ENCODE peak calls at places on chromosomes 2 and 18, in eight cellular contexts. C is GM06990, P is CD14-positive monocyte, U is endothelial cell, B is GM13977, S is AG09319, L is ascending aorta, R is tibial artery. V is an unnamed sample.

GRCh38 chr2:217864960-217865359 is 137.8 kb downstream of the TNS1 start:
- DNase-seq in C (peak), P (no peak), U (no peak), B (peak), S (no peak), L (no peak), R (no peak), V (no peak)

GRCh38 chr2:207504513-207505171 is 25.1 kb upstream of the CREB1 start:
- DNase-seq in C (no peak), P (no peak), U (no peak), B (no peak), S (no peak), L (no peak), R (peak), V (no peak)

GRCh38 chr18:32698148-32698547 is 74.7 kb downstream of the KLHL14 start:
- DNase-seq in C (no peak), P (no peak), U (no peak), B (no peak), S (no peak), L (no peak), R (no peak), V (no peak)

GRCh38 chr2:128654404-128654803 is 335.7 kb upstream of the HS6ST1 start:
- DNase-seq in C (no peak), P (peak), U (no peak), B (no peak), S (no peak), L (no peak), R (no peak), V (no peak)

GRCh38 chr2:71619230-71619741 is 165.9 kb downstream of the DYSF start:
- DNase-seq in C (no peak), P (no peak), U (no peak), B (no peak), S (no peak), L (no peak), R (peak), V (no peak)

GRCh38 chr2:85501244-85501643 is 37.7 kb upstream of the MAT2A start:
- DNase-seq in C (no peak), P (no peak), U (no peak), B (no peak), S (no peak), L (no peak), R (peak), V (no peak)

GRCh38 chr2:17539596-17539992 is 902 bp upstream of the VSNL1 start:
- DNase-seq in C (no peak), P (no peak), U (peak), B (no peak), S (no peak), L (no peak), R (no peak), V (no peak)

GRCh38 chr2:142179686-142180085 is 48.9 kb upstream of the LRP1B start:
- DNase-seq in C (no peak), P (no peak), U (no peak), B (no peak), S (no peak), L (no peak), R (no peak), V (no peak)

GRCh38 chr2:4792126-4792525 is 900.1 kb upstream of the SOX11 start:
- DNase-seq in C (no peak), P (no peak), U (no peak), B (no peak), S (no peak), L (no peak), R (no peak), V (no peak)

GRCh38 chr2:85032621-85033020 is 61.7 kb downstream of the KCMF1 start:
- DNase-seq in C (no peak), P (no peak), U (no peak), B (no peak), S (no peak), L (no peak), R (no peak), V (no peak)

GRCh38 chr2:191003405-191004309 is 10.3 kb downstream of the STAT1 start:
- DNase-seq in C (no peak), P (no peak), U (no peak), B (no peak), S (no peak), L (no peak), R (no peak), V (no peak)

GRCh38 chr2:171811229-171811628 is 82.8 kb downstream of the SLC25A12 start:
- DNase-seq in C (no peak), P (no peak), U (no peak), B (peak), S (peak), L (no peak), R (no peak), V (no peak)

GRCh38 chr2:9165625-9166024 is 41.0 kb upstream of the ASAP2 start:
- DNase-seq in C (no peak), P (no peak), U (no peak), B (no peak), S (no peak), L (no peak), R (no peak), V (no peak)

GRCh38 chr2:15595342-15595905 is 3.8 kb downstream of the DDX1 start:
- DNase-seq in C (no peak), P (no peak), U (no peak), B (no peak), S (no peak), L (no peak), R (no peak), V (no peak)

GRCh38 chr2:217629347-217629746 is 373.4 kb downstream of the TNS1 start:
- DNase-seq in C (no peak), P (no peak), U (no peak), B (no peak), S (no peak), L (no peak), R (no peak), V (no peak)

GRCh38 chr2:8477511-8478132 is 204.2 kb upstream of the ID2 start:
- DNase-seq in C (peak), P (no peak), U (no peak), B (peak), S (no peak), L (no peak), R (peak), V (no peak)

GRCh38 chr2:26758790-26759321 is 5.2 kb upstream of the SLC35F6 start:
- DNase-seq in C (no peak), P (no peak), U (no peak), B (no peak), S (no peak), L (no peak), R (no peak), V (no peak)

GRCh38 chr2:65465857-65466256 is 33.5 kb upstream of the SPRED2 start:
- DNase-seq in C (no peak), P (no peak), U (no peak), B (no peak), S (no peak), L (no peak), R (no peak), V (no peak)

GRCh38 chr2:49914281-49914680 is 760.0 kb upstream of the FSHR start:
- DNase-seq in C (no peak), P (no peak), U (no peak), B (no peak), S (no peak), L (no peak), R (no peak), V (no peak)

GRCh38 chr2:218022851-218023530 is 20.2 kb upstream of the TNS1 start:
- DNase-seq in C (no peak), P (peak), U (no peak), B (no peak), S (no peak), L (no peak), R (peak), V (no peak)

GRCh38 chr2:49108851-49109250 is 45.5 kb downstream of the FSHR start:
- DNase-seq in C (no peak), P (no peak), U (no peak), B (no peak), S (no peak), L (no peak), R (no peak), V (no peak)

GRCh38 chr18:48140738-48141137 is 210.3 kb upstream of the SMAD2 start:
- DNase-seq in C (no peak), P (no peak), U (no peak), B (no peak), S (no peak), L (no peak), R (no peak), V (no peak)

GRCh38 chr2:33158482-33159003 is 211.8 kb downstream of the LTBP1 start:
- DNase-seq in C (no peak), P (no peak), U (no peak), B (no peak), S (no peak), L (no peak), R (no peak), V (no peak)

GRCh38 chr2:11710632-11711381 is 35.6 kb upstream of the LPIN1 start:
- DNase-seq in C (no peak), P (no peak), U (no peak), B (no peak), S (no peak), L (no peak), R (no peak), V (no peak)

GRCh38 chr18:36503477-36503876 is 206.0 kb downstream of the FHOD3 start:
- DNase-seq in C (no peak), P (no peak), U (no peak), B (no peak), S (no peak), L (no peak), R (no peak), V (no peak)

GRCh38 chr2:1132328-1132964 is 181.8 kb downstream of the SNTG2 start:
- DNase-seq in C (no peak), P (no peak), U (no peak), B (no peak), S (no peak), L (no peak), R (no peak), V (no peak)

GRCh38 chr2:1136807-1137663 is 186.4 kb downstream of the SNTG2 start:
- DNase-seq in C (no peak), P (no peak), U (no peak), B (no peak), S (no peak), L (no peak), R (no peak), V (no peak)

GRCh38 chr2:1134629-1135028 is 184.0 kb downstream of the SNTG2 start:
- DNase-seq in C (no peak), P (no peak), U (no peak), B (no peak), S (no peak), L (no peak), R (no peak), V (no peak)

GRCh38 chr2:1137992-1138391 is 187.3 kb downstream of the SNTG2 start:
- DNase-seq in C (no peak), P (no peak), U (no peak), B (no peak), S (no peak), L (no peak), R (no peak), V (no peak)

GRCh38 chr2:1136071-1136470 is 185.4 kb downstream of the SNTG2 start:
- DNase-seq in C (no peak), P (no peak), U (no peak), B (no peak), S (no peak), L (no peak), R (no peak), V (no peak)
- TF ChIP-seq CTCF in C (no peak), P (no peak), U (no peak), B (no peak), S (peak), L (no peak), R (no peak), V (no peak)

DNA sequence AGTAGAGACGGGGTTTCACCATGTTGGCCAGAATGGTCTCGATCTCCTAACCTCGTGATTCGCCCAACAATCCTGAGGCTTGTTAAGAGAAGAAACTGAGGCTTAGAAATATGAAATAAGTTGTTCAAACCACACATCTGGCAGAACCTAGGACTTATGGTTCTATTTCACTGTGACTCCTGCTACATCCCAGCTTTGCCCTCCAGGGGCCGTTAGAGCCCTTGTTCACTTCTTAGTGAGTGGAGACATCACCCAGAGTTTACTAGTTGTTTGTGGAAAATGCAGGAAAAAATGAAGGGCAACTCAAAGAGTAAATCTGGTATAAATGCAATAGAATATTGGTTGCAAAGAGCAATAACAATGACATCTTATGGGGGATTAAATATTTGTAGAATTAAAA is 43.9 kb downstream of the MARCHF4 start:
- DNase-seq in C (no peak), P (no peak), U (no peak), B (no peak), S (no peak), L (no peak), R (no peak), V (no peak)
- TF ChIP-seq CTCF in C (peak), P (no peak), U (no peak), B (no peak), S (peak), L (no peak), R (no peak), V (no peak)

DNA sequence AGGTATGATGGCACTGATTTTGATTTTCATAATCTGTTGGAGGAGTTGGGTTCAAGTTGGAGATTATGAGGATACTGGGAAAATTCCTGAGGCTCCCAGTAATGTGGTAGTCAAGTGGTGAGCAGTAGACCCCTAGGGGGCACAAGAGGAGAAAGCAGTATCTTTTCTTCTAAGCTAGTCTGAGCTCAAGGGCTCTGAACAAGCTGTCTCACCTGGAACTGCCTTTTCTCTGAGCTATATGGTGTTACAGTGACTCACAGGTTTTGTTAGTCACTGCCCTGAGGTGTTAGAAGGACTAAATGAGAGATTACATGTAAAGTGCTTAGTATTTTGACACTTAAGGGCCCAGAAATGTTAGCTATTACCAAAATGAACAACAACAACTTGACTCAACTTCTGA is 42.2 kb downstream of the CD302 start:
- DNase-seq in C (no peak), P (no peak), U (no peak), B (no peak), S (no peak), L (no peak), R (no peak), V (no peak)
- TF ChIP-seq CTCF in C (peak), P (peak), U (peak), B (peak), S (peak), L (no peak), R (no peak), V (no peak)

GRCh38 chr2:20069756-20070155 is 18.3 kb upstream of the LAPTM4A start:
- DNase-seq in C (no peak), P (no peak), U (no peak), B (no peak), S (no peak), L (no peak), R (no peak), V (no peak)
- TF ChIP-seq CTCF in C (no peak), P (no peak), U (no peak), B (no peak), S (no peak), L (no peak), R (no peak), V (no peak)

GRCh38 chr2:10570076-10570475 is 119.7 kb downstream of the NOL10 start:
- DNase-seq in C (no peak), P (no peak), U (no peak), B (no peak), S (no peak), L (no peak), R (no peak), V (no peak)
- TF ChIP-seq CTCF in C (no peak), P (no peak), U (no peak), B (no peak), S (no peak), L (no peak), R (no peak), V (no peak)

GRCh38 chr2:178450574-178451429 is at the start of the genes PJVK and PRKRA:
- DNase-seq in C (peak), P (peak), U (peak), B (peak), S (peak), L (peak), R (peak), V (peak)
- TF ChIP-seq CTCF in C (no peak), P (no peak), U (no peak), B (no peak), S (no peak), L (no peak), R (no peak), V (no peak)

DNA sequence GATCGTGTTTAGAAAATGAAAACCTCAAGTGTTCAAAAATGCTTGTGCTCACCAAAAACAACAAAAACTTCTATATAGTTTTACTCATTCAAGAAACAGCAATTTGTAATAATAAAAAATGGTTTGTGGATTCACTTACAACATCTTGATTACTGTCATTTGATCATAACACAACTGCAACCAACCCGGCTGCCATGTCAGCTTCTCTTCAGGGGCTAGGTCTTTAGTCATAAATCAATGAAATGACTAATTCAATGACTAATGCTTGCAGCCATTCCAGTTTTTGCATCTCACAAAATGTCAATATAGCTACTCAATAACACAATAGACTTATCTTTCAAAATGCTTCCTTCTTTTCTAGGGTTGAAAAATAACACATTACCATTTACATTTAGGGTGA is 128.0 kb downstream of the OLA1 start:
- DNase-seq in C (no peak), P (no peak), U (no peak), B (peak), S (no peak), L (no peak), R (no peak), V (no peak)
- TF ChIP-seq CTCF in C (no peak), P (no peak), U (no peak), B (no peak), S (no peak), L (no peak), R (no peak), V (no peak)

GRCh38 chr2:125566422-125566821 is 1089.5 kb upstream of the GYPC start:
- DNase-seq in C (no peak), P (no peak), U (no peak), B (no peak), S (no peak), L (no peak), R (no peak), V (no peak)
- TF ChIP-seq CTCF in C (no peak), P (no peak), U (no peak), B (no peak), S (no peak), L (no peak), R (no peak), V (no peak)

V was measured in omental fat pad.